ENCODE peak calls at places on chromosomes 4 and X, in four cellular contexts. One of them, this sample, is unnamed.

GRCh38 chr4:24853142-24853541 is 57.8 kb downstream of the SOD3 start:
- DNase-seq in HepG2: peak; percentile 47
- DNase-seq in WTC11: no peak
- DNase-seq in GM12878: no peak
- DNase-seq in this sample: no peak

GRCh38 chrX:24014388-24015018 is 12.5 kb downstream of the KLHL15 start:
- DNase-seq in GM12878: peak; percentile 45
- DNase-seq in WTC11: no peak
- DNase-seq in HepG2: no peak
- DNase-seq in this sample: no peak

GRCh38 chrX:35890699-35891098 is 28.8 kb upstream of the CFAP47 start:
- DNase-seq in HepG2: peak; percentile 46
- DNase-seq in GM12878: no peak
- DNase-seq in WTC11: peak; percentile 29
- DNase-seq in this sample: peak; percentile 10

GRCh38 chr4:123064390-123064789 is 142.0 kb upstream of the NUDT6 start:
- DNase-seq in WTC11: no peak
- DNase-seq in HepG2: peak; percentile 94
- DNase-seq in GM12878: no peak
- DNase-seq in this sample: no peak

GRCh38 chr4:94356444-94356843 is 13.8 kb upstream of the HPGDS start:
- DNase-seq in HepG2: no peak
- DNase-seq in WTC11: no peak
- DNase-seq in GM12878: no peak
- DNase-seq in this sample: no peak

GRCh38 chr4:165327211-165328100 is at the start of gene MSMO1:
- DNase-seq in WTC11: peak; percentile 99
- DNase-seq in HepG2: peak; percentile 97
- DNase-seq in GM12878: peak; percentile 96
- DNase-seq in this sample: peak; percentile 98

GRCh38 chr4:76882630-76883029 is 15.3 kb downstream of the SOWAHB start:
- DNase-seq in GM12878: no peak
- DNase-seq in WTC11: no peak
- DNase-seq in HepG2: no peak
- DNase-seq in this sample: no peak

GRCh38 chr4:162645381-162645780 is 481.6 kb upstream of the FSTL5 start:
- DNase-seq in WTC11: no peak
- DNase-seq in GM12878: no peak
- DNase-seq in HepG2: peak; percentile 4
- DNase-seq in this sample: no peak

GRCh38 chrX:149630681-149631292 is 805 bp downstream of the TMEM185A start:
- DNase-seq in HepG2: peak; percentile 18
- DNase-seq in GM12878: no peak
- DNase-seq in WTC11: no peak
- DNase-seq in this sample: peak; percentile 33

GRCh38 chrX:73268463-73268862 is 53.8 kb upstream of the NAP1L2 start:
- DNase-seq in WTC11: no peak
- DNase-seq in GM12878: no peak
- DNase-seq in HepG2: no peak
- DNase-seq in this sample: no peak

GRCh38 chr4:44487341-44487740 is 38.7 kb upstream of the KCTD8 start:
- DNase-seq in GM12878: no peak
- DNase-seq in HepG2: no peak
- DNase-seq in WTC11: no peak
- DNase-seq in this sample: no peak

GRCh38 chr4:48197643-48198237 is 63.7 kb upstream of the TXK start:
- DNase-seq in HepG2: no peak
- DNase-seq in WTC11: no peak
- DNase-seq in GM12878: no peak
- DNase-seq in this sample: peak; percentile 35

GRCh38 chr4:8328866-8329559 is 59.5 kb downstream of the HTRA3 start:
- DNase-seq in HepG2: no peak
- DNase-seq in GM12878: no peak
- DNase-seq in WTC11: no peak
- DNase-seq in this sample: no peak

GRCh38 chr4:173370130-173370476 is 651 bp upstream of the SAP30 start:
- DNase-seq in HepG2: no peak
- DNase-seq in WTC11: peak; percentile 36
- DNase-seq in GM12878: no peak
- DNase-seq in this sample: peak; percentile 32

GRCh38 chrX:2879670-2880069 is 49.5 kb downstream of the ARSD start:
- DNase-seq in GM12878: no peak
- DNase-seq in HepG2: no peak
- DNase-seq in WTC11: no peak
- DNase-seq in this sample: no peak
- TF ChIP-seq NR2C2 in GM12878: no peak
- TF ChIP-seq NR2C2 in HepG2: no peak
- TF ChIP-seq NR2C2 in WTC11: no peak
- TF ChIP-seq NR2C2 in this sample: no peak

GRCh38 chrX:11530621-11531020 is 135.1 kb downstream of the ARHGAP6 start:
- DNase-seq in WTC11: no peak
- DNase-seq in HepG2: no peak
- DNase-seq in GM12878: no peak
- DNase-seq in this sample: no peak

GRCh38 chrX:11532291-11533075 is 133.2 kb downstream of the ARHGAP6 start:
- DNase-seq in HepG2: no peak
- DNase-seq in GM12878: no peak
- DNase-seq in WTC11: peak; percentile 8
- DNase-seq in this sample: peak; percentile 58

GRCh38 chrX:11528623-11529022 is 137.1 kb downstream of the ARHGAP6 start:
- DNase-seq in GM12878: no peak
- DNase-seq in HepG2: no peak
- DNase-seq in WTC11: no peak
- DNase-seq in this sample: no peak

GRCh38 chrX:11533211-11533651 is 132.5 kb downstream of the ARHGAP6 start:
- DNase-seq in GM12878: peak; percentile 61
- DNase-seq in WTC11: no peak
- DNase-seq in HepG2: peak; percentile 68
- DNase-seq in this sample: peak; percentile 76

DNA sequence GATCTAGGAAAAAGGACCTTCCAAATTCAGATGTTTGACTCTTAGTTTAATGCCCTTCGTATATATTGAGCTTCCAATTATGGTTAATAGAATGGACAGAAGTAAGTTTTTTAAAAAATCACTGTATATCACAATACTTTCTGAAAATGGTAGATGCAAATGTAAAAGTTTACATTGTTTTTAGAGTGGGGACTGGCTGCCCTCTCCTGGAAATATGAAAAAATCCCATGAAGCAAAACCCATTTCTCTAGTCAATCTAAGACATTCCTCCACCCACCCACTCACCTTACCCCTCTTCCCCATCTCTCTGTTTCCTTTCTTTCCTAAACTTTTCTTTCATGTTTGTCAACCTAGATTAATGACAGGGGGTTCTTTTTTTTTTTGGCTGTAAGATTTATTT is 134.5 kb downstream of the ARHGAP6 start:
- DNase-seq in GM12878: no peak
- DNase-seq in HepG2: no peak
- DNase-seq in WTC11: no peak
- DNase-seq in this sample: peak; percentile 34
- TF ChIP-seq NR2C2 in GM12878: no peak
- TF ChIP-seq NR2C2 in HepG2: no peak
- TF ChIP-seq NR2C2 in WTC11: no peak
- TF ChIP-seq NR2C2 in this sample: no peak

GRCh38 chrX:41720125-41720780 is 3.7 kb upstream of the GPR82 start:
- DNase-seq in GM12878: peak; percentile 51
- DNase-seq in HepG2: no peak
- DNase-seq in WTC11: no peak
- DNase-seq in this sample: no peak
- TF ChIP-seq NR2C2 in GM12878: no peak
- TF ChIP-seq NR2C2 in HepG2: no peak
- TF ChIP-seq NR2C2 in WTC11: no peak
- TF ChIP-seq NR2C2 in this sample: no peak

DNA sequence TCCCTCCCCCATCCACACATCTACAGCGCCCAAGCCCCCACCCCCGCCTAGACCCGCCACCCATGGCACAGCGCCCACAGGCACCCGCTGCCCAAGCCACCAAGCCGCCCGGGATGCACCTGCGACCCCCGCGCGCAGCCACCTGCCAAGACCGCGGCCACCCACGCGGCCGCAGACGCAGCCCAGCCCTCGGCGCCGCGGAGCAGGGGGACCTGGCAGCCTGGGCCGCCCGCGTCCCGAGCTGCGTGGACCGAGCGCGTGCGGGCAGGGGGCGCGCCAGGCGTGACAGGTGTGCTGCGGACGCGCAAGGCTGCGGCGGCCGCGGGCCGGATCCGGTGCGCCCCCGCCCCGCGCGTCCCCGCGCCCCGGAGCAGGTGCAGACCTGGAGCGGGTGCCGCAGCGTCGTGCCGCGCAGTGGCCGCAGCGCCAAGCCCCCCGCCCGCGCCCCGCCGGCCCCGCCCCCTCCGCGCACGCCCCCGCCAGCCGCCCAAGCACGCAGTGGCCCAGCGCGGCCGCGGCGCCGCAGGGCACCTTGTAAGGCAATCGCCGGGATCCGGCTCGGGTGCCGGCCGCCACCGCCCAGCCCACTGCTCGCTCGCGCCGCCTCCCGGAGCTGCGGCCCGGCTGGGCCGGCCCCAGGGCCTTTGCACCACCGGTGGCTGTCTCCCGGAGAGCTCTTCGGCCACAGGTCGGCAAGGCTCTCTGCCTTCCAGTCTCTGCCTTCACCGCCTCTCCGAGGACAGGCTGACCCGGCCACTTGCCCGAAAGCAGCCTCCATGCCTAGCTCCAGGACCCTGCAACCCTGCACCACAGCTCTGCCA is at the start of gene PNCK:
- DNase-seq in WTC11: no peak
- DNase-seq in GM12878: no peak
- DNase-seq in HepG2: no peak
- DNase-seq in this sample: no peak
- TF ChIP-seq NR2C2 in WTC11: no peak
- TF ChIP-seq NR2C2 in GM12878: no peak
- TF ChIP-seq NR2C2 in HepG2: no peak
- TF ChIP-seq NR2C2 in this sample: no peak

This sample was measured in K562.